ENCODE peak calls at places on chromosome 22, in ten cellular contexts. Y, N, L, F, T, U, G, M, R and A are unnamed samples.

GRCh38 chr22:37816543-37817180 is 6.5 kb upstream of the GALR3 start:
- DNase-seq in Y (no peak), N (no peak), L (no peak), F (no peak), T (no peak), U (no peak), G (no peak), M (no peak), R (no peak), A (peak)

GRCh38 chr22:40721266-40721665 is 42.0 kb downstream of the MCHR1 start:
- DNase-seq in Y (no peak), N (no peak), L (peak), F (no peak), T (no peak), U (peak), G (no peak), M (no peak), R (no peak), A (no peak)

GRCh38 chr22:45554861-45555260 is 52.2 kb downstream of the FBLN1 start:
- DNase-seq in Y (no peak), N (no peak), L (no peak), F (no peak), T (no peak), U (no peak), G (no peak), M (peak), R (no peak), A (no peak)

GRCh38 chr22:46795845-46796565 is 33.6 kb downstream of the TBC1D22A start:
- DNase-seq in Y (no peak), N (no peak), L (no peak), F (no peak), T (peak), U (no peak), G (no peak), M (peak), R (no peak), A (no peak)

GRCh38 chr22:30205281-30206115 is 41.1 kb downstream of the LIF start:
- DNase-seq in Y (no peak), N (peak), L (no peak), F (peak), T (no peak), U (peak), G (peak), M (peak), R (peak), A (no peak)

GRCh38 chr22:23192558-23192957 is 12.2 kb downstream of the BCR start:
- DNase-seq in Y (no peak), N (no peak), L (no peak), F (no peak), T (no peak), U (no peak), G (no peak), M (peak), R (no peak), A (no peak)

GRCh38 chr22:50656122-50657070 is 16.2 kb upstream of the SHANK3 start:
- DNase-seq in Y (no peak), N (no peak), L (no peak), F (no peak), T (peak), U (peak), G (no peak), M (peak), R (peak), A (no peak)

GRCh38 chr22:46453829-46454220 is 83.6 kb downstream of the CELSR1 start:
- DNase-seq in Y (no peak), N (no peak), L (no peak), F (no peak), T (no peak), U (no peak), G (no peak), M (no peak), R (no peak), A (no peak)

GRCh38 chr22:44634426-44635321 is 67.3 kb upstream of the PRR5 start:
- DNase-seq in Y (peak), N (no peak), L (no peak), F (no peak), T (no peak), U (no peak), G (no peak), M (no peak), R (no peak), A (no peak)

GRCh38 chr22:21444701-21445436 is 22.3 kb upstream of the TMEM191C start:
- DNase-seq in Y (no peak), N (peak), L (no peak), F (peak), T (peak), U (no peak), G (no peak), M (peak), R (no peak), A (no peak)

GRCh38 chr22:32204211-32204855 is 540 bp downstream of the RFPL2 start:
- DNase-seq in Y (no peak), N (peak), L (peak), F (no peak), T (no peak), U (no peak), G (no peak), M (no peak), R (no peak), A (no peak)

GRCh38 chr22:37752189-37753061 is 55.3 kb upstream of the GCAT start:
- DNase-seq in Y (no peak), N (no peak), L (peak), F (peak), T (peak), U (peak), G (peak), M (peak), R (peak), A (no peak)

GRCh38 chr22:37525746-37526350 is 6.6 kb upstream of the CARD10 start:
- DNase-seq in Y (no peak), N (no peak), L (no peak), F (no peak), T (no peak), U (no peak), G (no peak), M (peak), R (no peak), A (no peak)

GRCh38 chr22:49052023-49052538 is 775.6 kb downstream of the BRD1 start:
- DNase-seq in Y (no peak), N (no peak), L (no peak), F (no peak), T (no peak), U (peak), G (no peak), M (peak), R (no peak), A (no peak)

GRCh38 chr22:23192133-23192532 is 11.8 kb downstream of the BCR start:
- DNase-seq in Y (no peak), N (no peak), L (no peak), F (no peak), T (no peak), U (no peak), G (no peak), M (peak), R (no peak), A (no peak)

GRCh38 chr22:20128902-20129746 is 2.5 kb upstream of the ZDHHC8 start:
- DNase-seq in Y (no peak), N (peak), L (peak), F (no peak), T (no peak), U (peak), G (no peak), M (no peak), R (no peak), A (no peak)

GRCh38 chr22:27662359-27663030 is 139.1 kb downstream of the MN1 start:
- DNase-seq in Y (no peak), N (no peak), L (no peak), F (no peak), T (no peak), U (peak), G (no peak), M (peak), R (peak), A (no peak)

GRCh38 chr22:35155403-35156025 is 89.6 kb downstream of the ISX start:
- DNase-seq in Y (no peak), N (no peak), L (peak), F (no peak), T (no peak), U (no peak), G (no peak), M (no peak), R (no peak), A (no peak)
- TF ChIP-seq CTCF in Y (no peak), N (no peak), L (no peak), F (no peak), T (no peak), U (no peak), G (no peak), M (no peak), R (no peak), A (no peak)

DNA sequence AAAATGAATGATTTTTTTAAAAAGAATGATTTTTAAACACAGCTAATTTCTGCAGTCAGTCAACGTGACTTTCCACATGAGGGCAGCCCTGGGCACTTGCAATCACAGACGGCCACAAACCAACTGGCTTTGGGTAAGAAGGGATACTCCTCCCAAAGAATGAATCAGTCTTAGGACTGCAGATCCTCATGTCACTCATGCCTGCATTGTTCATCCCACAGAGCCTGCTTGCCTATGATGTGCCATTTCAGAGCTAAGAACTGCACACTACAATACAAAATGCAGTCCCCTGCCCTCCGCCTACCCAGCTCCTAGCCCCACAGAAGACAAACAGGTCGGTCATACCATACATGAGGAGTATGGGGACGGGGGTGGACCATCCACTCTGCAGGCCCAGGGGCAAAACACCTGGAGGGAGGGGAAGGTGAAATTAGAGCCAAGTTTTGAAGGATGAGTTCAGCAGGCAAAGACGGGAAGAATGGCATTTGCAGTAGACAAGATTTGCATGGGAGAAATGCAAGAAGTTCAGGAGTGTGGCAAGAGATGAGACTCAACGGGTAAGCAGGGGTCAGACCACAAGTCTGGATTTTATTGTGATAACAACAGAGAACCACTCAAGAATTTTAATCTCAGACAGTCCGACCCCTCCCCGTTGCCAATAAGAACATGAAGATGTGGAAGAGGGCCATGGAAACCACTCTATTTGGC is 24.7 kb downstream of the PACSIN2 start:
- DNase-seq in Y (no peak), N (no peak), L (peak), F (no peak), T (no peak), U (peak), G (no peak), M (no peak), R (no peak), A (no peak)
- TF ChIP-seq CTCF in Y (no peak), N (no peak), L (peak), F (peak), T (peak), U (peak), G (peak), M (peak), R (peak), A (peak)

GRCh38 chr22:38869663-38870062 is 2.4 kb downstream of the CBX6 start:
- DNase-seq in Y (no peak), N (no peak), L (no peak), F (no peak), T (no peak), U (no peak), G (no peak), M (no peak), R (no peak), A (no peak)
- TF ChIP-seq CTCF in Y (no peak), N (no peak), L (no peak), F (no peak), T (no peak), U (no peak), G (no peak), M (no peak), R (no peak), A (no peak)

GRCh38 chr22:16933274-16933923 is 74.6 kb downstream of the GAB4 start:
- DNase-seq in Y (no peak), N (no peak), L (no peak), F (no peak), T (no peak), U (no peak), G (no peak), M (no peak), R (no peak), A (no peak)

GRCh38 chr22:16933924-16934282 is 74.1 kb downstream of the GAB4 start:
- DNase-seq in Y (no peak), N (no peak), L (no peak), F (no peak), T (no peak), U (no peak), G (no peak), M (no peak), R (no peak), A (no peak)

GRCh38 chr22:16936625-16937024 is 71.4 kb downstream of the GAB4 start:
- DNase-seq in Y (no peak), N (no peak), L (no peak), F (no peak), T (no peak), U (no peak), G (no peak), M (no peak), R (no peak), A (no peak)

GRCh38 chr22:16935209-16935608 is 72.8 kb downstream of the GAB4 start:
- DNase-seq in Y (no peak), N (no peak), L (no peak), F (no peak), T (no peak), U (no peak), G (no peak), M (no peak), R (no peak), A (no peak)

DNA sequence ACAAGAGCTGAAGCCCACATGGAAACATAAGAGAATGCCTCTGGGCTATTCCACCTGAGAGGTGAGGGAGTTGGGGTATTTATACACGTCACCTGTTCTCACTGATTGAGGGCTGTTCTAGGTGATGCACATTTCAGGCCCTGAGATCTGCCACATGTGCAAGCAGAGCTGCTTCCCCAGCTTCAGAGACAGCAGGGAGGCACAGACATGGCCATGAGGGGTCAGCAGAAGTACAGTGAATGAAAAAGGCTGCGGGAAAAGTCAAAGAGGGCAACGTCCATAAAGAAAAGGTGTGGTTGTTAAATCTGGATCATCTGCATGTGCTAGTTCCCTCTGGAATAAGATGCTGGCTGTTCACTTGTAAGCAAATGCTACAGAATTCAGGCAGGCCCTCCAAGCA is 75.4 kb downstream of the GAB4 start:
- DNase-seq in Y (no peak), N (no peak), L (no peak), F (no peak), T (no peak), U (no peak), G (no peak), M (no peak), R (no peak), A (no peak)
- TF ChIP-seq CTCF in Y (peak), N (no peak), L (no peak), F (no peak), T (no peak), U (no peak), G (no peak), M (no peak), R (no peak), A (peak)

DNA sequence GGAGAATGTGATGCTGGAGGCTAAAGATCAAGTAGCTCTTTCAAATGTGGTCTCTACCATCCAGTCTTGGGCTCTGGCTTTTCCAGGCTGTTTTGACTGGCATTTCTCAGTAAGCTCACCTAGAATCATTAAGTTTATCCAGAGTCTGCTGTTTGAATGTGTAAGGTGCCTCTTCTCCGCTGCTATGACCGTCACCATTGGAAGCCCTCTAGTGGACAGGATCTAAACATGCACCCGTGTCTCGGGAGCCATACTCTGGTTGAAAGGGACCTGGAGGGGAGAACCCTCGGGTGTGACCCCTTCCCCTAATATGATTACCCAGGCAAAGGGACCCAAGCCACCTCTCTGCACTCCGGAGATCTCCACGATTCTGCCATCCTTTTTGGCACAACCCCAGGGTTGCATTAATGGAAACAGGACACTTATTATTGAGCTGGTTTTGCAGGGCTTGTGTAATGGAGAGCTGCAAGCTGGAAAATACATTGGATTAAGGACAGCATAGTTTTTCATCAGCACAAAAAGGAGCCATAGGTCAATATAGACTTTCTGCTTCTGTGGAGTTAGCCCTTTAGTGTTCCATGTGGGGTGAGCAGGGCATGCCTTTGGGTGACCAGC is 191.0 kb upstream of the LARGE1 start:
- DNase-seq in Y (no peak), N (no peak), L (peak), F (no peak), T (no peak), U (peak), G (no peak), M (no peak), R (no peak), A (no peak)
- TF ChIP-seq CTCF in Y (peak), N (peak), L (peak), F (peak), T (peak), U (peak), G (peak), M (peak), R (peak), A (peak)

GRCh38 chr22:35160268-35160667 is 94.3 kb downstream of the ISX start:
- DNase-seq in Y (no peak), N (no peak), L (no peak), F (no peak), T (no peak), U (no peak), G (no peak), M (no peak), R (no peak), A (no peak)

GRCh38 chr22:35150163-35151107 is 84.5 kb downstream of the ISX start:
- DNase-seq in Y (no peak), N (peak), L (peak), F (no peak), T (no peak), U (peak), G (peak), M (no peak), R (peak), A (no peak)

GRCh38 chr22:35152316-35152715 is 86.4 kb downstream of the ISX start:
- DNase-seq in Y (no peak), N (no peak), L (no peak), F (no peak), T (no peak), U (no peak), G (no peak), M (no peak), R (no peak), A (no peak)

GRCh38 chr22:35156945-35157344 is 91.0 kb downstream of the ISX start:
- DNase-seq in Y (no peak), N (no peak), L (no peak), F (no peak), T (no peak), U (no peak), G (no peak), M (no peak), R (no peak), A (no peak)

GRCh38 chr22:35154937-35155387 is 89.0 kb downstream of the ISX start:
- DNase-seq in Y (peak), N (peak), L (peak), F (no peak), T (no peak), U (peak), G (no peak), M (no peak), R (peak), A (no peak)
- TF ChIP-seq CTCF in Y (peak), N (peak), L (peak), F (peak), T (peak), U (peak), G (peak), M (peak), R (peak), A (peak)